ENCODE peak calls at places on chromosomes 16 and 17, in four cellular contexts. Y, L, B and V are unnamed samples.

GRCh38 chr17:56592487-56593072 is 919 bp upstream of the NOG start:
- DNase-seq in L (peak; percentile 79), Y (peak; percentile 91), B (peak; percentile 48), V (peak; percentile 44)

GRCh38 chr17:79987890-79988162 is 47.8 kb downstream of the TBC1D16 start:
- DNase-seq in B (no peak), Y (no peak), L (no peak), V (no peak)

GRCh38 chr16:81738831-81739496 is 40.1 kb upstream of the PLCG2 start:
- DNase-seq in B (no peak), L (no peak), Y (no peak), V (peak; percentile 73)

GRCh38 chr17:46159686-46160085 is 33.5 kb downstream of the KANSL1 start:
- DNase-seq in L (no peak), B (peak; percentile 72), Y (no peak), V (no peak)

GRCh38 chr17:62807812-62808575 is at the start of gene MARCHF10:
- DNase-seq in L (peak; percentile 46), Y (peak; percentile 79), B (no peak), V (no peak)

GRCh38 chr16:29743475-29743826 is 2.3 kb downstream of the C16orf54 start:
- DNase-seq in B (no peak), Y (no peak), L (no peak), V (no peak)

GRCh38 chr17:42667088-42667951 is 8.2 kb downstream of the TUBG2 start:
- DNase-seq in B (peak; percentile 78), Y (no peak), L (no peak), V (no peak)

GRCh38 chr17:45087496-45087975 is 26.4 kb downstream of the NMT1 start:
- DNase-seq in Y (no peak), L (no peak), B (peak; percentile 45), V (no peak)

GRCh38 chr17:70483624-70484023 is 314.3 kb downstream of the KCNJ2 start:
- DNase-seq in L (no peak), B (no peak), Y (no peak), V (no peak)

GRCh38 chr16:68490829-68491575 is 42.7 kb upstream of the SMPD3 start:
- DNase-seq in Y (no peak), B (peak; percentile 18), L (no peak), V (no peak)

GRCh38 chr16:74450236-74450635 is 29.0 kb upstream of the CLEC18B start:
- DNase-seq in Y (no peak), B (peak; percentile 32), L (no peak), V (no peak)

GRCh38 chr16:12573300-12573699 is 230.4 kb downstream of the CPPED1 start:
- DNase-seq in L (no peak), Y (no peak), B (no peak), V (no peak)

GRCh38 chr16:66130296-66130910 is 236.1 kb upstream of the CDH5 start:
- DNase-seq in L (no peak), Y (no peak), B (peak; percentile 91), V (no peak)

GRCh38 chr17:40499551-40500189 is 1.8 kb downstream of the TNS4 start:
- DNase-seq in B (peak; percentile 66), L (no peak), Y (peak; percentile 77), V (no peak)

GRCh38 chr17:73401911-73402310 is 90.1 kb upstream of the CDC42EP4 start:
- DNase-seq in Y (peak; percentile 28), L (no peak), B (no peak), V (no peak)